ENCODE peak calls at places on chromosomes 16 and 17, in seven cellular contexts. M, Y, S, Z, I, V and J are unnamed samples.

GRCh38 chr17:77247048-77247541 is 106.3 kb downstream of the SEC14L1 start:
- DNase-seq in Z (peak), V (peak), M (peak), S (peak), Y (peak), I (peak), J (peak)

GRCh38 chr17:31251075-31251474 is 46.0 kb downstream of the OMG start:
- DNase-seq in M (no peak), I (no peak), Z (no peak), Y (no peak), V (no peak), S (no peak), J (peak)

GRCh38 chr17:76491271-76492184 is 9.7 kb downstream of the RHBDF2 start:
- DNase-seq in Y (no peak), I (no peak), V (no peak), Z (no peak), M (no peak), S (no peak), J (no peak)

GRCh38 chr16:9345046-9345445 is 253.6 kb downstream of the HAPSTR1 start:
- DNase-seq in Z (no peak), I (no peak), S (no peak), Y (no peak), V (no peak), M (no peak), J (no peak)

GRCh38 chr17:1188812-1189211 is 9.0 kb upstream of the ABR start:
- DNase-seq in V (no peak), Z (peak), M (no peak), S (no peak), Y (no peak), I (no peak), J (peak)

GRCh38 chr17:37737971-37738370 is 6.9 kb downstream of the HNF1B start:
- DNase-seq in S (no peak), M (no peak), V (no peak), Z (peak), I (no peak), Y (no peak), J (peak)

GRCh38 chr17:28327031-28327607 is 8.1 kb downstream of the TMEM97 start:
- DNase-seq in Y (no peak), M (no peak), Z (no peak), S (peak), I (no peak), V (no peak), J (no peak)

GRCh38 chr16:19884611-19885455 is at the start of gene GPRC5B:
- DNase-seq in I (peak), S (peak), V (peak), Z (no peak), M (peak), Y (no peak), J (peak)

GRCh38 chr17:8176197-8176940 is at the start of gene TMEM107:
- DNase-seq in S (peak), I (peak), V (peak), M (peak), Z (peak), Y (peak), J (peak)